ENCODE peak calls at places on chromosome 3, in six cellular contexts. X, W, Q, K, F and N are unnamed samples.

GRCh38 chr3:97432914-97433313 is 331.6 kb upstream of the ARL6 start:
- DNase-seq in X (no peak), W (no peak), Q (no peak), K (peak), F (no peak), N (no peak)

GRCh38 chr3:183987014-183987600 is 30.6 kb downstream of the ABCC5 start:
- DNase-seq in X (no peak), W (no peak), Q (no peak), K (no peak), F (no peak), N (no peak)

GRCh38 chr3:194093822-194094221 is 42.1 kb upstream of the HES1 start:
- DNase-seq in X (no peak), W (no peak), Q (no peak), K (no peak), F (no peak), N (no peak)

GRCh38 chr3:38226273-38226672 is 39.3 kb upstream of the SLC22A13 start:
- DNase-seq in X (no peak), W (no peak), Q (no peak), K (no peak), F (no peak), N (no peak)

GRCh38 chr3:101996832-101997231 is 147.5 kb downstream of the NFKBIZ start:
- DNase-seq in X (no peak), W (no peak), Q (no peak), K (no peak), F (no peak), N (no peak)

GRCh38 chr3:27659279-27660021 is 62.7 kb downstream of the EOMES start:
- DNase-seq in X (peak), W (peak), Q (peak), K (peak), F (no peak), N (peak)

GRCh38 chr3:148175215-148175614 is 522.5 kb upstream of the AGTR1 start:
- DNase-seq in X (no peak), W (no peak), Q (no peak), K (no peak), F (no peak), N (peak)

GRCh38 chr3:149701206-149701976 is 43.6 kb upstream of the WWTR1 start:
- DNase-seq in X (no peak), W (no peak), Q (no peak), K (no peak), F (no peak), N (no peak)

GRCh38 chr3:66450389-66451022 is 50.3 kb downstream of the LRIG1 start:
- DNase-seq in X (peak), W (no peak), Q (no peak), K (peak), F (no peak), N (no peak)

GRCh38 chr3:135324246-135324645 is 529.2 kb downstream of the EPHB1 start:
- DNase-seq in X (no peak), W (no peak), Q (no peak), K (no peak), F (no peak), N (no peak)

GRCh38 chr3:11554236-11554610 is 89.5 kb downstream of the VGLL4 start:
- DNase-seq in X (no peak), W (no peak), Q (no peak), K (no peak), F (no peak), N (no peak)

GRCh38 chr3:13497386-13497785 is 17.3 kb downstream of the HDAC11 start:
- DNase-seq in X (no peak), W (no peak), Q (peak), K (no peak), F (no peak), N (peak)

GRCh38 chr3:138768126-138768525 is 66.6 kb downstream of the PIK3CB start:
- DNase-seq in X (no peak), W (no peak), Q (peak), K (no peak), F (no peak), N (no peak)

GRCh38 chr3:58009026-58009748 is 965 bp downstream of the FLNB start:
- DNase-seq in X (no peak), W (peak), Q (no peak), K (peak), F (no peak), N (no peak)

GRCh38 chr3:32575451-32575850 is 4.8 kb upstream of the DYNC1LI1 start:
- DNase-seq in X (no peak), W (no peak), Q (peak), K (no peak), F (no peak), N (no peak)

GRCh38 chr3:112376996-112377395 is 44.0 kb downstream of the CD200 start:
- DNase-seq in X (no peak), W (no peak), Q (peak), K (peak), F (no peak), N (peak)

GRCh38 chr3:109924196-109924595 is 586.9 kb upstream of the DPPA4 start:
- DNase-seq in X (no peak), W (no peak), Q (no peak), K (no peak), F (no peak), N (no peak)

GRCh38 chr3:179640469-179640868 is 12.4 kb upstream of the USP13 start:
- DNase-seq in X (no peak), W (no peak), Q (no peak), K (no peak), F (no peak), N (no peak)

GRCh38 chr3:71247221-71247947 is 336.1 kb downstream of the FOXP1 start:
- DNase-seq in X (no peak), W (peak), Q (no peak), K (peak), F (no peak), N (no peak)

GRCh38 chr3:184581331-184582210 is 20.0 kb downstream of the EPHB3 start:
- DNase-seq in X (no peak), W (no peak), Q (no peak), K (peak), F (no peak), N (no peak)

GRCh38 chr3:192869131-192870027 is 48.3 kb downstream of the MB21D2 start:
- DNase-seq in X (no peak), W (no peak), Q (no peak), K (no peak), F (no peak), N (no peak)

GRCh38 chr3:147943265-147943945 is 534.2 kb downstream of the ZIC1 start:
- DNase-seq in X (no peak), W (no peak), Q (no peak), K (no peak), F (no peak), N (peak)

GRCh38 chr3:123489400-123490004 is 40.6 kb upstream of the ADCY5 start:
- DNase-seq in X (peak), W (peak), Q (peak), K (peak), F (no peak), N (peak)

GRCh38 chr3:128482857-128483656 is 9.9 kb downstream of the GATA2 start:
- DNase-seq in X (no peak), W (no peak), Q (peak), K (no peak), F (peak), N (no peak)

GRCh38 chr3:3739345-3740060 is 59.7 kb upstream of the LRRN1 start:
- DNase-seq in X (no peak), W (no peak), Q (no peak), K (no peak), F (no peak), N (no peak)

GRCh38 chr3:190486908-190487607 is 26.8 kb upstream of the IL1RAP start:
- DNase-seq in X (no peak), W (no peak), Q (no peak), K (no peak), F (no peak), N (no peak)

GRCh38 chr3:69871256-69871655 is 128.3 kb upstream of the SAMMSON start:
- DNase-seq in X (no peak), W (no peak), Q (no peak), K (no peak), F (no peak), N (no peak)

GRCh38 chr3:171462224-171462623 is 2.0 kb upstream of the TNIK start:
- DNase-seq in X (no peak), W (no peak), Q (no peak), K (no peak), F (no peak), N (no peak)

GRCh38 chr3:114319453-114319852 is 25.6 kb downstream of the TIGIT start:
- DNase-seq in X (peak), W (peak), Q (no peak), K (no peak), F (no peak), N (no peak)

GRCh38 chr3:29914861-29915524 is 634.1 kb downstream of the RBMS3 start:
- DNase-seq in X (no peak), W (no peak), Q (no peak), K (no peak), F (no peak), N (no peak)